ENCODE peak calls at places on chromosomes 11 and 22, in six cellular contexts. W is stomach, G is HCT116, C is breast epithelium, Z is spleen, P is GM23338. N is an unnamed sample. For H3K36me3, the result is how much of the 10 kb centered on the place peaks cover.

GRCh38 chr22:29790061-29790460 is 22.9 kb downstream of the UQCR10 start:
- DNase-seq in W (no peak), G (no peak), C (no peak), Z (no peak), P (no peak), N (no peak)

GRCh38 chr11:62544521-62545436 is 1.8 kb downstream of the AHNAK start:
- DNase-seq in W (no peak), G (no peak), C (no peak), Z (no peak), P (no peak), N (no peak)

GRCh38 chr11:133815636-133816035 is 29.7 kb downstream of the SPATA19 start:
- DNase-seq in W (no peak), G (no peak), C (no peak), Z (no peak), P (no peak), N (no peak)

GRCh38 chr11:132601863-132602262 is 930.4 kb downstream of the OPCML start:
- DNase-seq in W (no peak), G (no peak), C (no peak), Z (no peak), P (no peak), N (no peak)

GRCh38 chr11:66857234-66857926 is 516 bp downstream of the LRFN4 start:
- DNase-seq in W (no peak), G (no peak), C (no peak), Z (peak), P (peak), N (no peak)

GRCh38 chr11:64040684-64041267 is 5.0 kb downstream of the FLRT1 start:
- DNase-seq in W (no peak), G (no peak), C (no peak), Z (no peak), P (peak), N (no peak)

GRCh38 chr11:12806113-12806512 is 131.9 kb downstream of the TEAD1 start:
- DNase-seq in W (no peak), G (no peak), C (no peak), Z (no peak), P (no peak), N (no peak)

GRCh38 chr11:61115498-61116224 is 13.4 kb downstream of the CD5 start:
- DNase-seq in W (no peak), G (no peak), C (no peak), Z (peak), P (no peak), N (no peak)

GRCh38 chr11:120784566-120785251 is 239.2 kb upstream of the TBCEL start:
- DNase-seq in W (no peak), G (no peak), C (no peak), Z (peak), P (no peak), N (no peak)

GRCh38 chr11:104653011-104653806 is 245.1 kb downstream of the CASP12 start:
- DNase-seq in W (no peak), G (no peak), C (no peak), Z (no peak), P (no peak), N (no peak)
- TF ChIP-seq POLR2AphosphoS5 in W (no peak), G (no peak), C (no peak), Z (no peak), P (no peak), N (no peak)

DNA sequence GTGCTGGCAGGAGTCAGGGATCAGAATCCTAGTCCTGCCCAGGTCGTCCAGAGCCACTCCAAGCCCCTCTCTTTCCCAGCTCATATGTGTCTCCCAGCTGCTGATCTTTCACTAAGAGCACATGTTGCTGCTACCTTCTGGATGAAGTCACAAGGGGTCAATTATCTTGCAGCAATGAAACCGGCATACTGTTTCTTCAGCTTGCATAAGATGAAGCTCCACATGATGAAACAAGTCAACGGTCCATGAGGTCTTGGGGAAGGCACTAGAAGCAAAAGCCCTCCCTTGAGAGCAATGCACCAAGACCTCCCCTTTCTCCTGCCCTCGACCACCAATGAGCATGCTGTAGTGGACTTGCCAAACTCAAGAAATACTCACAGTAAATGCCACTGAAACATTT is 148.9 kb downstream of the TENM4 start:
- DNase-seq in W (no peak), G (no peak), C (no peak), Z (no peak), P (no peak), N (no peak)
- H3K36me3 ChIP-seq in W (under half), G (under half), C (under half), Z (under half), P (under half), N (under half)

GRCh38 chr22:39530692-39531331 is 1.7 kb downstream of the RPS19BP1 start:
- DNase-seq in W (no peak), G (no peak), C (no peak), Z (no peak), P (peak), N (no peak)
- TF ChIP-seq CTCF in W (no peak), G (peak), C (no peak), Z (no peak), P (peak), N (peak)

GRCh38 chr22:42367980-42368378 is 64.2 kb downstream of the NFAM1 start:
- DNase-seq in W (peak), G (no peak), C (no peak), Z (no peak), P (no peak), N (no peak)

GRCh38 chr22:42365337-42365865 is 66.8 kb downstream of the NFAM1 start:
- DNase-seq in W (no peak), G (no peak), C (no peak), Z (no peak), P (peak), N (no peak)

GRCh38 chr22:42365942-42366660 is 66.1 kb downstream of the NFAM1 start:
- DNase-seq in W (no peak), G (no peak), C (no peak), Z (no peak), P (no peak), N (no peak)

GRCh38 chr22:42368379-42369249 is 63.6 kb downstream of the NFAM1 start:
- DNase-seq in W (no peak), G (no peak), C (no peak), Z (peak), P (peak), N (no peak)

GRCh38 chr22:42366815-42367581 is 65.2 kb downstream of the NFAM1 start:
- DNase-seq in W (peak), G (no peak), C (peak), Z (no peak), P (no peak), N (no peak)
- TF ChIP-seq POLR2AphosphoS5 in W (no peak), G (no peak), C (no peak), Z (no peak), P (no peak), N (no peak)

GRCh38 chr11:68930991-68931855 is 27.5 kb downstream of the IGHMBP2 start:
- DNase-seq in W (no peak), G (no peak), C (no peak), Z (peak), P (no peak), N (no peak)
- H3K36me3 ChIP-seq in W (half or more), G (under half), C (under half), Z (under half), P (under half), N (under half)

DNA sequence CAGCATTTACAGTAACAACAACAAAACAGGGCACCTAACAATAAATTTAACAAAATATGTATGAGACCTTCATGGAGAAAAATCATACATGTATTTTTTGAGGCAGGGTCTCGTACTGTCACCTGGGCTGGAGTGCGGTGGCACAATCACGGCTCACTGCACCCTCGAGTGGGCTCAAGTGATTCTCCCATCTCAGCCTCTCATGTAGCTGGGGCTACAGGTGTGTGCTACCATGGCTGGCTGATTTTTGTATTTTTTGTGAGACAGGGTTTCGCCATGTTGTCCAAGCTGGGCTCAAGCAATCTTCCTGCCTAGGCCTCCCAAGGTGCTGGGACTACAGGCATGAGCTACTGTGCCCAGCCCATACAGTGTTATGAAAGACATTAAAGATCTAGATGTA is 278.1 kb downstream of the SWAP70 start:
- DNase-seq in W (no peak), G (no peak), C (no peak), Z (no peak), P (no peak), N (no peak)
- TF ChIP-seq CTCF in W (no peak), G (no peak), C (no peak), Z (no peak), P (no peak), N (no peak)

DNA sequence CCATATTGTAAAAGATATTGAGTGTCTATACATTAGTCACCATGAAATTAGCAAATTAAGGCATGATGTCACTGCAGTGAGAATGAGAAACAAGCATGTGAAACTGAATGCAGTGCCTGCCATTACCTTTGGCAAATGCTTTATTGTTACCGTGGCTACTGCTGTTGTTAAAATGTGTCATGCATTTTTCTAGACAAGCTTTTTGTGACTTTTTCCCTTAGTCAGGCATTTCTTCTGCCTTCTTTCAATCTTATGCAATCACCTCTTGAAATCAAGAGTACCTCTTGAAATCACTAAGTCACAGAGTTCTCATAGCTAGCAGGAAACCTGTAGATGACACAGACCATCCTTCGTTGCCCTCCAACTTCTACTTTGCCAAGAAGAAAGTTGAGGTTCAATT is 461.7 kb upstream of the TENM4 start:
- DNase-seq in W (no peak), G (no peak), C (no peak), Z (no peak), P (no peak), N (no peak)
- TF ChIP-seq POLR2AphosphoS5 in W (no peak), G (no peak), C (no peak), Z (no peak), P (no peak), N (no peak)

DNA sequence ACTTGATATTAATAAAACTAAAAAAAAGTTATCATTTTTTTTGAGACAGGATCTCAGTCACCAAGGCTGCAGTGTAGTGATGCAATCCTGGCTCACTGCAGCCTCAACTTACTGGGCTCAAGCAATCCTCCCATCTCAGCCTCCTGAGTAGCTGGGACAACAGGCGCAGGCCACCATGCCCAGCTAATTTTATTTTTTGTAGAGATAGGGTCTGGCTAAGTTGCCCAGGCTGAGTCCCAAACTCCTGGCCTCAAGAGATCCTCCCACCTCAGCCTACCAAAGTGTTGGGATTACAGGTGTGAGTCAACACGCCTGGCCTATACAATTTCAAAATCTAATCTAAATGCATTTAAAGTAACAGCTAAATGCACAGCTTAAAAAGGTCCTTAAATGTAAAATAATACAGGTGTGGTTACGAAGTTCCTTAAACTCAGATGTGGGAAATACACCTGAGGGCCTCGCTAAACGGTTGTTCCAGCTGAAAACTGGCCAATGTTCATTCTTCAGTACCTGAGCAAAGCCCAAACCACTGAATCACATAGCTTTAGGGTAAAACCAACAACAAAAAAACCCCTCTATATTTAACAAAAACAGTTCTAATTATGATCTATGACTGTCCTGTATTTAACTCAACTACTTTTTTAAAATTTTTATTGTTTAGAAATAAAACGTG is 11.8 kb downstream of the NAP1L4 start:
- DNase-seq in W (no peak), G (no peak), C (no peak), Z (no peak), P (no peak), N (no peak)
- H3K36me3 ChIP-seq in W (under half), G (under half), C (under half), Z (under half), P (under half), N (under half)

N was measured in Panc1.